ENCODE peak calls at places on chromosome 11, in eight cellular contexts. One of them, this sample, is unnamed.

GRCh38 chr11:112004389-112004788 is 20.8 kb upstream of the DLAT start:
- DNase-seq in GM23248: peak; percentile 9
- DNase-seq in PC-3: peak; percentile 30
- DNase-seq in PC-9: no peak
- DNase-seq in GM23338: peak; percentile 68
- DNase-seq in HCT116: peak; percentile 10
- DNase-seq in MM.1S: no peak
- DNase-seq in SK-N-SH: peak; percentile 28
- DNase-seq in this sample: no peak

GRCh38 chr11:70210516-70210915 is 7.4 kb downstream of the FADD start:
- DNase-seq in SK-N-SH: no peak
- DNase-seq in GM23338: no peak
- DNase-seq in PC-9: no peak
- DNase-seq in PC-3: no peak
- DNase-seq in GM23248: peak; percentile 91
- DNase-seq in HCT116: no peak
- DNase-seq in MM.1S: no peak
- DNase-seq in this sample: no peak

GRCh38 chr11:27720277-27720830 is 20.1 kb upstream of the BDNF start:
- DNase-seq in PC-3: peak; percentile 28
- DNase-seq in MM.1S: no peak
- DNase-seq in PC-9: peak; percentile 28
- DNase-seq in SK-N-SH: peak; percentile 62
- DNase-seq in HCT116: no peak
- DNase-seq in GM23248: peak; percentile 77
- DNase-seq in GM23338: peak; percentile 96
- DNase-seq in this sample: peak; percentile 86

GRCh38 chr11:112834277-112834755 is 126.9 kb upstream of the NCAM1 start:
- DNase-seq in MM.1S: no peak
- DNase-seq in PC-9: no peak
- DNase-seq in HCT116: no peak
- DNase-seq in SK-N-SH: peak; percentile 82
- DNase-seq in PC-3: no peak
- DNase-seq in GM23338: no peak
- DNase-seq in GM23248: no peak
- DNase-seq in this sample: peak; percentile 51

GRCh38 chr11:57735655-57736298 is 5.5 kb upstream of the SELENOH start:
- DNase-seq in MM.1S: peak; percentile 64
- DNase-seq in PC-3: no peak
- DNase-seq in GM23248: no peak
- DNase-seq in HCT116: no peak
- DNase-seq in GM23338: peak; percentile 21
- DNase-seq in SK-N-SH: no peak
- DNase-seq in PC-9: peak; percentile 51
- DNase-seq in this sample: peak; percentile 51

GRCh38 chr11:3051435-3052108 is 5.7 kb downstream of the CARS1 start:
- DNase-seq in SK-N-SH: no peak
- DNase-seq in GM23248: no peak
- DNase-seq in MM.1S: no peak
- DNase-seq in PC-3: no peak
- DNase-seq in GM23338: no peak
- DNase-seq in PC-9: no peak
- DNase-seq in HCT116: no peak
- DNase-seq in this sample: no peak

GRCh38 chr11:93234602-93235207 is 36.9 kb upstream of the SLC36A4 start:
- DNase-seq in PC-3: peak; percentile 92
- DNase-seq in PC-9: peak; percentile 74
- DNase-seq in HCT116: peak; percentile 61
- DNase-seq in MM.1S: peak; percentile 78
- DNase-seq in GM23338: peak; percentile 90
- DNase-seq in SK-N-SH: peak; percentile 78
- DNase-seq in GM23248: peak; percentile 90
- DNase-seq in this sample: peak; percentile 90

GRCh38 chr11:63868399-63869064 is 29.6 kb downstream of the MARK2 start:
- DNase-seq in GM23248: peak; percentile 25
- DNase-seq in PC-9: no peak
- DNase-seq in HCT116: no peak
- DNase-seq in MM.1S: no peak
- DNase-seq in PC-3: no peak
- DNase-seq in GM23338: no peak
- DNase-seq in SK-N-SH: no peak
- DNase-seq in this sample: no peak

GRCh38 chr11:16818284-16818683 is 79.8 kb downstream of the C11orf58 start:
- DNase-seq in HCT116: no peak
- DNase-seq in GM23338: no peak
- DNase-seq in SK-N-SH: no peak
- DNase-seq in PC-3: peak; percentile 72
- DNase-seq in GM23248: peak; percentile 26
- DNase-seq in PC-9: no peak
- DNase-seq in MM.1S: no peak
- DNase-seq in this sample: no peak

GRCh38 chr11:48036011-48036410 is 55.7 kb downstream of the PTPRJ start:
- DNase-seq in GM23248: peak; percentile 37
- DNase-seq in SK-N-SH: no peak
- DNase-seq in HCT116: no peak
- DNase-seq in MM.1S: no peak
- DNase-seq in GM23338: peak; percentile 62
- DNase-seq in PC-9: no peak
- DNase-seq in PC-3: no peak
- DNase-seq in this sample: no peak

DNA sequence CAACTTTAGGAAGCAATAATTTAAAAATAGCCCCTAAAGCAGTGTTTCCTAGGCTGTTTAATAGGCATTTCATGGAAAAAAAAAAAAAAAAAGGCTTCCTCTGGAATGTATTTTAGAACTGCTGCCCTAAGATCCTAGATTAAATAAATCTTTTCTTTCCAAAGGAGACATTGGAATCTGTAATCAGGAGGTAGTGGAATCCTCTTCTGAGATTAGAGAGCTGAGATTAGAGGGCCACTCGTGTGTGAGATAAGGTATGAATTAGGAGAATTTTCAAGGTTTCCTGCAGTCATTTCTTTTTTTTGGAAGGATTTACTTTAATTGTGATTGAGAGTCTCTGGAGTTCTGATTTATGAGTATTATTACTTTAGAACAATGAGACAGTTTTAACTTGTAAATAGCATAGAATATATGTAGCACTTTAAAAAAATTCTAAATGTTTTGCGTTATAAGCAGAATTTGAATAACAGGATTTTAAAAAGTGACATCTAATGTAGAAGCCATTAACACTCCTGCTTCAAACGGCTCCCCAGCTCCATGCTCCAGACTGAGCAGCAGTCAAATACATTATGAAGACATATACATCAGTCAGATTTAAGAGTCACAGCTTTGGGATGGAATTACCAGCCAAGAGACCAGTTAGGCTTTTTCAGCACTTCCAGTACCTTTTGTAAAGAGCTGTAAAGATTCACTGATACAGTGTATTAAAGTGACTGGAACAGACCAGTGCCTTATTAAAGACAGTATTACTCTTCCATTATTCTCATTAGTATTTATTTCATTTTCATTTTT is 5.0 kb downstream of the EED start:
- DNase-seq in GM23338: no peak
- DNase-seq in HCT116: no peak
- DNase-seq in SK-N-SH: no peak
- DNase-seq in PC-3: no peak
- DNase-seq in MM.1S: no peak
- DNase-seq in PC-9: no peak
- DNase-seq in GM23248: peak; percentile 35
- DNase-seq in this sample: no peak
- H3K4me1 ChIP-seq in GM23338: peaks cover 34% of the 10 kb centered on the region
- H3K4me1 ChIP-seq in HCT116: peaks cover 19% of the 10 kb centered on the region
- H3K4me1 ChIP-seq in SK-N-SH: peaks cover 11% of the 10 kb centered on the region
- H3K4me1 ChIP-seq in PC-3: peaks cover 21% of the 10 kb centered on the region
- H3K4me1 ChIP-seq in MM.1S: peaks cover 18% of the 10 kb centered on the region
- H3K4me1 ChIP-seq in PC-9: peaks cover 44% of the 10 kb centered on the region
- H3K4me1 ChIP-seq in GM23248: peaks cover 40% of the 10 kb centered on the region
- H3K4me1 ChIP-seq in this sample: peaks cover 22% of the 10 kb centered on the region

DNA sequence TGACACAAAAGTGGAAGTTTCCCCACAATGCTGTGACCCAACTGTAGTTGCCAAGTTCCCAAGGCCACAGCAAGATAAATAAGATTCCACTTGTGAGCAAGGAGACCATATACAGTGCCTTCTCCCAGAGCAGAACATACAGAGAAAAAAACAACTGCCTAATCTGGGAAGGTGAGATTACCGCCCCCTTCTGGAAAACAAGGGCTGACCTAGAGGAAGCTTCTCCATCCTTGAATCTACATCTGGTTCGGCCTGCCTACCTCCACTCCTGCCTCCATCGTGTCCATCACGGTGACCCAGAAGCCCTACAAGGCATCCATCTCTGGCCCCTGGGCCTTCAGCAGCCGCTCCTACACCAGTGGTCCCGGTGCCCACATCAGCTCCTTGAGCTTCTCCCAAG is 6.1 kb upstream of the RNASEH2C start:
- DNase-seq in GM23248: no peak
- DNase-seq in PC-3: no peak
- DNase-seq in SK-N-SH: no peak
- DNase-seq in PC-9: no peak
- DNase-seq in HCT116: no peak
- DNase-seq in MM.1S: no peak
- DNase-seq in GM23338: peak; percentile 41
- DNase-seq in this sample: no peak
- H2AFZ ChIP-seq in GM23248: no peak overlapping the region
- H2AFZ ChIP-seq in PC-3: no peak overlapping the region
- H2AFZ ChIP-seq in SK-N-SH: no peak overlapping the region
- H2AFZ ChIP-seq in PC-9: no peak overlapping the region
- H2AFZ ChIP-seq in HCT116: no peak overlapping the region
- H2AFZ ChIP-seq in MM.1S: no peak overlapping the region
- H2AFZ ChIP-seq in GM23338: peak overlapping the region; percentile 59
- H2AFZ ChIP-seq in this sample: no peak overlapping the region

DNA sequence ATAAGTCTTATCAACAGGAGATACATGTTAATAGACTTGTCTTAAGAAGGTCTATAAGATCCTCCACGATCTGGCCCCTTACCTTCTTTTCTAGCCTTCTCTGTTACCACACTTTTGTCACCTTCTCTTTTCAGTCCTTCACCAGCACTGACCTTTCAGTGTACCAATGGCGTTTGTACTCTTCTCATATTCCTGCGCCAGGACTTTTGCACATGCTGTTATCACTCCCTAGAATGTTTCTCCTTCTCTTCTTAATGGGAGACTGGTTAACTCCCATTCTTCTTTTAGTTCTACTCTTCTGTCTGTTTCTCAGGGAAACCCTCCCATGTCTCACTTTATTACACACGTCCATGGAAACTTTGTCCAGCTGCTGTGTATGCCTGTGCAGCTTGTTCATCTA is 4.4 kb upstream of the EED start:
- DNase-seq in HCT116: no peak
- DNase-seq in MM.1S: no peak
- DNase-seq in GM23338: no peak
- DNase-seq in PC-3: no peak
- DNase-seq in GM23248: no peak
- DNase-seq in SK-N-SH: no peak
- DNase-seq in PC-9: no peak
- DNase-seq in this sample: no peak
- H3K9me2 ChIP-seq in HCT116: no peaks in the 10 kb centered on the region
- H3K9me2 ChIP-seq in MM.1S: no peaks in the 10 kb centered on the region
- H3K9me2 ChIP-seq in GM23338: no peaks in the 10 kb centered on the region
- H3K9me2 ChIP-seq in PC-3: no peaks in the 10 kb centered on the region
- H3K9me2 ChIP-seq in GM23248: no peaks in the 10 kb centered on the region
- H3K9me2 ChIP-seq in SK-N-SH: no peaks in the 10 kb centered on the region
- H3K9me2 ChIP-seq in PC-9: no peaks in the 10 kb centered on the region
- H3K9me2 ChIP-seq in this sample: no peaks in the 10 kb centered on the region

DNA sequence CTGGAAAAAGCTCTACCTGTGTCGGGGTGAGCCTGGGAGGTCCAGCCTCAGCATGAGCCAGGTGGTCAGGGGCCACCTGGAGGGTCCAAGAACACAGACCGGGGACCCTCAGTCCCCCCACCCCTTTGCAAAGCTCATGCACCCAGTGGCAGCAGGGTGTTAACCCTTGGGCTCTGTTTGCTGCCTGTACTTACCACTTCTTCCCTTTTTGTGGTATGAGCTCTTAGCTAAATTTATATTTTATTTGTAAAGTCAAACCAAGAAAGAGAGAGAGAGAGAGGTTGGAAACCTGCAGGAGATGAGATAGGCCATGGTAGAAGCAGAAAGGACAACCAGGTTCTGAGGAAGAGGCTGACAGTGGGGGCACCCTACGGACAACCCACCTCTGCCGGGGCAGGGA is 29.9 kb downstream of the IL10RA start:
- DNase-seq in SK-N-SH: no peak
- DNase-seq in GM23338: no peak
- DNase-seq in PC-3: no peak
- DNase-seq in MM.1S: no peak
- DNase-seq in HCT116: no peak
- DNase-seq in PC-9: no peak
- DNase-seq in GM23248: no peak
- DNase-seq in this sample: no peak
- H3K4me1 ChIP-seq in SK-N-SH: no peaks in the 10 kb centered on the region
- H3K4me1 ChIP-seq in GM23338: no peaks in the 10 kb centered on the region
- H3K4me1 ChIP-seq in PC-3: no peaks in the 10 kb centered on the region
- H3K4me1 ChIP-seq in MM.1S: peaks cover 16% of the 10 kb centered on the region
- H3K4me1 ChIP-seq in HCT116: peaks cover 10% of the 10 kb centered on the region
- H3K4me1 ChIP-seq in PC-9: no peaks in the 10 kb centered on the region
- H3K4me1 ChIP-seq in GM23248: no peaks in the 10 kb centered on the region
- H3K4me1 ChIP-seq in this sample: no peaks in the 10 kb centered on the region

DNA sequence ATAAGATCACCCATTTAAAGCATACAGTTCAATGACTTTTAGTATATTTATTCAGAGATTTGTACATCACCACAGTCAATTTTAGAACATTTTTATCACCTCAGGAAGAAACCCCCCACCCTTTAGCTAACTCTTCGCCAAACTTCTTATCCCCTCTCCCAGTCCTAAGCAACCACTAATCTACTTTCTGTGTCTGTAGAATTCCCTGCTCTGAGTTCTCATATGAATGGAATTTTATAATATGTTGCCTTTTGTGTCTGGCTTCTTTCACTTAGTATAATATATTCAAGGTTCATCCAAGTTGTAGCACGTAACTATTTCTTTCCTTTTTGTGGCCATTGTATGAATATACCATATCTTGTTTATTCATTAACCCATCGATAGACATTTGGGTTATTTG is 3.6 kb downstream of the ANKRD13D start:
- DNase-seq in HCT116: no peak
- DNase-seq in PC-9: no peak
- DNase-seq in GM23248: peak; percentile 43
- DNase-seq in PC-3: no peak
- DNase-seq in SK-N-SH: no peak
- DNase-seq in MM.1S: no peak
- DNase-seq in GM23338: no peak
- DNase-seq in this sample: no peak
- H2AFZ ChIP-seq in HCT116: no peak overlapping the region
- H2AFZ ChIP-seq in PC-9: no peak overlapping the region
- H2AFZ ChIP-seq in GM23248: no peak overlapping the region
- H2AFZ ChIP-seq in PC-3: no peak overlapping the region
- H2AFZ ChIP-seq in SK-N-SH: no peak overlapping the region
- H2AFZ ChIP-seq in MM.1S: no peak overlapping the region
- H2AFZ ChIP-seq in GM23338: no peak overlapping the region
- H2AFZ ChIP-seq in this sample: no peak overlapping the region

GRCh38 chr11:110679323-110679980 is 32.8 kb downstream of the ARHGAP20 start:
- DNase-seq in PC-3: no peak
- DNase-seq in GM23248: peak; percentile 40
- DNase-seq in SK-N-SH: no peak
- DNase-seq in MM.1S: no peak
- DNase-seq in HCT116: no peak
- DNase-seq in GM23338: no peak
- DNase-seq in PC-9: no peak
- DNase-seq in this sample: no peak
- H3K9me2 ChIP-seq in PC-3: no peaks in the 10 kb centered on the region
- H3K9me2 ChIP-seq in GM23248: no peaks in the 10 kb centered on the region
- H3K9me2 ChIP-seq in SK-N-SH: no peaks in the 10 kb centered on the region
- H3K9me2 ChIP-seq in MM.1S: peaks cover 2% of the 10 kb centered on the region
- H3K9me2 ChIP-seq in HCT116: no peaks in the 10 kb centered on the region
- H3K9me2 ChIP-seq in GM23338: no peaks in the 10 kb centered on the region
- H3K9me2 ChIP-seq in PC-9: no peaks in the 10 kb centered on the region
- H3K9me2 ChIP-seq in this sample: no peaks in the 10 kb centered on the region

GRCh38 chr11:12768731-12769673 is 94.8 kb downstream of the TEAD1 start:
- DNase-seq in PC-3: peak; percentile 6
- DNase-seq in SK-N-SH: no peak
- DNase-seq in PC-9: no peak
- DNase-seq in HCT116: no peak
- DNase-seq in MM.1S: no peak
- DNase-seq in GM23338: no peak
- DNase-seq in GM23248: no peak
- DNase-seq in this sample: no peak
- H3K4me1 ChIP-seq in PC-3: peaks cover 42% of the 10 kb centered on the region
- H3K4me1 ChIP-seq in SK-N-SH: peaks cover 50% of the 10 kb centered on the region
- H3K4me1 ChIP-seq in PC-9: peaks cover 46% of the 10 kb centered on the region
- H3K4me1 ChIP-seq in HCT116: peaks cover 67% of the 10 kb centered on the region
- H3K4me1 ChIP-seq in MM.1S: peaks cover 14% of the 10 kb centered on the region
- H3K4me1 ChIP-seq in GM23338: peaks cover 53% of the 10 kb centered on the region
- H3K4me1 ChIP-seq in GM23248: peaks cover 77% of the 10 kb centered on the region
- H3K4me1 ChIP-seq in this sample: peaks cover 33% of the 10 kb centered on the region